ENCODE peak calls at places on chromosomes 7 and 10, in ten cellular contexts. One of them, this sample, is unnamed.

GRCh38 chr7:134698481-134698880 is 51.8 kb downstream of the BPGM start:
- DNase-seq in islet precursor cell: no peak
- DNase-seq in RPMI7951: no peak
- DNase-seq in C1 segment of cervical spinal cord: no peak
- DNase-seq in stimulated activated CD4-positive, alpha-beta T cell treated with anti-CD3 and anti-CD28 coated beads, Interleukin-15, amount 100 ng/mL, for 1 hour: no peak
- DNase-seq in AG09319: no peak
- DNase-seq in germinal center: no peak
- DNase-seq in thyroid gland: no peak
- DNase-seq in activated naive CD8-positive, alpha-beta T cell treated with anti-CD3 and anti-CD28 coated beads, Interleukin-2, amount 50 U/mL, for 24 hours: no peak
- DNase-seq in HCT116: no peak
- DNase-seq in this sample: no peak

GRCh38 chr7:9407816-9408215 is 974.4 kb downstream of the NXPH1 start:
- DNase-seq in germinal center: no peak
- DNase-seq in activated naive CD8-positive, alpha-beta T cell treated with anti-CD3 and anti-CD28 coated beads, Interleukin-2, amount 50 U/mL, for 24 hours: no peak
- DNase-seq in islet precursor cell: peak
- DNase-seq in thyroid gland: no peak
- DNase-seq in HCT116: no peak
- DNase-seq in stimulated activated CD4-positive, alpha-beta T cell treated with anti-CD3 and anti-CD28 coated beads, Interleukin-15, amount 100 ng/mL, for 1 hour: no peak
- DNase-seq in RPMI7951: no peak
- DNase-seq in C1 segment of cervical spinal cord: no peak
- DNase-seq in AG09319: no peak
- DNase-seq in this sample: no peak

GRCh38 chr10:132858121-132859081 is 72.5 kb upstream of the NKX6-2 start:
- DNase-seq in thyroid gland: no peak
- DNase-seq in germinal center: no peak
- DNase-seq in activated naive CD8-positive, alpha-beta T cell treated with anti-CD3 and anti-CD28 coated beads, Interleukin-2, amount 50 U/mL, for 24 hours: no peak
- DNase-seq in stimulated activated CD4-positive, alpha-beta T cell treated with anti-CD3 and anti-CD28 coated beads, Interleukin-15, amount 100 ng/mL, for 1 hour: no peak
- DNase-seq in RPMI7951: no peak
- DNase-seq in HCT116: no peak
- DNase-seq in AG09319: no peak
- DNase-seq in islet precursor cell: peak
- DNase-seq in C1 segment of cervical spinal cord: no peak
- DNase-seq in this sample: no peak

GRCh38 chr10:88582806-88583583 is at the start of gene RNLS:
- DNase-seq in islet precursor cell: peak
- DNase-seq in C1 segment of cervical spinal cord: peak
- DNase-seq in RPMI7951: peak
- DNase-seq in stimulated activated CD4-positive, alpha-beta T cell treated with anti-CD3 and anti-CD28 coated beads, Interleukin-15, amount 100 ng/mL, for 1 hour: peak
- DNase-seq in thyroid gland: peak
- DNase-seq in AG09319: no peak
- DNase-seq in activated naive CD8-positive, alpha-beta T cell treated with anti-CD3 and anti-CD28 coated beads, Interleukin-2, amount 50 U/mL, for 24 hours: peak
- DNase-seq in germinal center: peak
- DNase-seq in HCT116: no peak
- DNase-seq in this sample: peak

GRCh38 chr10:131843089-131843595 is 57.7 kb upstream of the PPP2R2D start:
- DNase-seq in germinal center: no peak
- DNase-seq in C1 segment of cervical spinal cord: no peak
- DNase-seq in activated naive CD8-positive, alpha-beta T cell treated with anti-CD3 and anti-CD28 coated beads, Interleukin-2, amount 50 U/mL, for 24 hours: no peak
- DNase-seq in AG09319: no peak
- DNase-seq in thyroid gland: no peak
- DNase-seq in islet precursor cell: peak
- DNase-seq in HCT116: no peak
- DNase-seq in stimulated activated CD4-positive, alpha-beta T cell treated with anti-CD3 and anti-CD28 coated beads, Interleukin-15, amount 100 ng/mL, for 1 hour: no peak
- DNase-seq in RPMI7951: no peak
- DNase-seq in this sample: no peak

GRCh38 chr7:75611557-75612178 is 119.5 kb downstream of the SPDYE5 start:
- DNase-seq in activated naive CD8-positive, alpha-beta T cell treated with anti-CD3 and anti-CD28 coated beads, Interleukin-2, amount 50 U/mL, for 24 hours: no peak
- DNase-seq in C1 segment of cervical spinal cord: peak
- DNase-seq in RPMI7951: peak
- DNase-seq in germinal center: no peak
- DNase-seq in thyroid gland: peak
- DNase-seq in islet precursor cell: peak
- DNase-seq in AG09319: no peak
- DNase-seq in stimulated activated CD4-positive, alpha-beta T cell treated with anti-CD3 and anti-CD28 coated beads, Interleukin-15, amount 100 ng/mL, for 1 hour: no peak
- DNase-seq in HCT116: no peak
- DNase-seq in this sample: no peak

GRCh38 chr7:82166666-82167065 is 276.9 kb downstream of the CACNA2D1 start:
- DNase-seq in islet precursor cell: no peak
- DNase-seq in C1 segment of cervical spinal cord: no peak
- DNase-seq in AG09319: no peak
- DNase-seq in thyroid gland: no peak
- DNase-seq in germinal center: no peak
- DNase-seq in activated naive CD8-positive, alpha-beta T cell treated with anti-CD3 and anti-CD28 coated beads, Interleukin-2, amount 50 U/mL, for 24 hours: no peak
- DNase-seq in stimulated activated CD4-positive, alpha-beta T cell treated with anti-CD3 and anti-CD28 coated beads, Interleukin-15, amount 100 ng/mL, for 1 hour: no peak
- DNase-seq in HCT116: no peak
- DNase-seq in RPMI7951: no peak
- DNase-seq in this sample: no peak

GRCh38 chr10:13222151-13222550 is 12.0 kb downstream of the UCMA start:
- DNase-seq in RPMI7951: no peak
- DNase-seq in islet precursor cell: no peak
- DNase-seq in thyroid gland: no peak
- DNase-seq in C1 segment of cervical spinal cord: no peak
- DNase-seq in germinal center: no peak
- DNase-seq in stimulated activated CD4-positive, alpha-beta T cell treated with anti-CD3 and anti-CD28 coated beads, Interleukin-15, amount 100 ng/mL, for 1 hour: no peak
- DNase-seq in activated naive CD8-positive, alpha-beta T cell treated with anti-CD3 and anti-CD28 coated beads, Interleukin-2, amount 50 U/mL, for 24 hours: no peak
- DNase-seq in HCT116: no peak
- DNase-seq in AG09319: no peak
- DNase-seq in this sample: no peak

GRCh38 chr7:54581511-54581910 is 39.3 kb downstream of the VSTM2A start:
- DNase-seq in activated naive CD8-positive, alpha-beta T cell treated with anti-CD3 and anti-CD28 coated beads, Interleukin-2, amount 50 U/mL, for 24 hours: no peak
- DNase-seq in RPMI7951: peak
- DNase-seq in HCT116: no peak
- DNase-seq in islet precursor cell: no peak
- DNase-seq in AG09319: no peak
- DNase-seq in thyroid gland: no peak
- DNase-seq in germinal center: no peak
- DNase-seq in C1 segment of cervical spinal cord: no peak
- DNase-seq in stimulated activated CD4-positive, alpha-beta T cell treated with anti-CD3 and anti-CD28 coated beads, Interleukin-15, amount 100 ng/mL, for 1 hour: no peak
- DNase-seq in this sample: no peak

GRCh38 chr10:93859049-93859655 is 34.6 kb upstream of the SLC35G1 start:
- DNase-seq in C1 segment of cervical spinal cord: no peak
- DNase-seq in AG09319: no peak
- DNase-seq in thyroid gland: no peak
- DNase-seq in HCT116: peak
- DNase-seq in germinal center: no peak
- DNase-seq in islet precursor cell: no peak
- DNase-seq in stimulated activated CD4-positive, alpha-beta T cell treated with anti-CD3 and anti-CD28 coated beads, Interleukin-15, amount 100 ng/mL, for 1 hour: no peak
- DNase-seq in activated naive CD8-positive, alpha-beta T cell treated with anti-CD3 and anti-CD28 coated beads, Interleukin-2, amount 50 U/mL, for 24 hours: no peak
- DNase-seq in RPMI7951: peak
- DNase-seq in this sample: no peak

GRCh38 chr10:52048051-52048450 is 266.0 kb upstream of the DKK1 start:
- DNase-seq in HCT116: no peak
- DNase-seq in islet precursor cell: no peak
- DNase-seq in stimulated activated CD4-positive, alpha-beta T cell treated with anti-CD3 and anti-CD28 coated beads, Interleukin-15, amount 100 ng/mL, for 1 hour: no peak
- DNase-seq in RPMI7951: no peak
- DNase-seq in germinal center: no peak
- DNase-seq in AG09319: no peak
- DNase-seq in thyroid gland: no peak
- DNase-seq in activated naive CD8-positive, alpha-beta T cell treated with anti-CD3 and anti-CD28 coated beads, Interleukin-2, amount 50 U/mL, for 24 hours: no peak
- DNase-seq in C1 segment of cervical spinal cord: no peak
- DNase-seq in this sample: no peak

This sample was measured in GM18507.